ENCODE peak calls at places on chromosomes 4 and X, in four cellular contexts. H is stromal cell of bone marrow; K is naive thymus-derived CD8-positive, alpha-beta T cell; C is HT1080. N is an unnamed sample.

GRCh38 chr4:14177987-14178386 is 550.5 kb upstream of the BOD1L1 start:
- DNase-seq in H (no peak), K (no peak), C (no peak), N (no peak)

GRCh38 chr4:168321006-168321405 is 2.5 kb upstream of the DDX60 start:
- DNase-seq in H (no peak), K (no peak), C (no peak), N (no peak)

GRCh38 chr4:116925900-116926457 is 159.4 kb downstream of the TRAM1L1 start:
- DNase-seq in H (no peak), K (no peak), C (no peak), N (no peak)

GRCh38 chr4:56910172-56910967 is 2.7 kb downstream of the REST start:
- DNase-seq in H (no peak), K (no peak), C (no peak), N (no peak)

GRCh38 chr4:15702941-15703403 is at the start of gene BST1:
- DNase-seq in H (no peak), K (peak; percentile 44), C (no peak), N (no peak)

GRCh38 chr4:29320947-29321583 is 1399.1 kb upstream of the PCDH7 start:
- DNase-seq in H (no peak), K (no peak), C (no peak), N (no peak)

GRCh38 chr4:118969359-118969758 is 80.7 kb downstream of the SYNPO2 start:
- DNase-seq in H (peak; percentile 81), K (no peak), C (peak; percentile 54), N (peak; percentile 24)

GRCh38 chr4:173001571-173001970 is 167.0 kb upstream of the GALNT7 start:
- DNase-seq in H (peak; percentile 32), K (no peak), C (peak; percentile 72), N (no peak)

GRCh38 chr4:5051210-5051691 is at the start of gene STK32B:
- DNase-seq in H (peak; percentile 45), K (no peak), C (peak; percentile 52), N (peak; percentile 33)

GRCh38 chr4:104064650-104065577 is 345.1 kb upstream of the TACR3 start:
- DNase-seq in H (no peak), K (no peak), C (peak; percentile 37), N (no peak)

GRCh38 chr4:17817027-17817426 is 6.2 kb downstream of the NCAPG start:
- DNase-seq in H (peak; percentile 51), K (no peak), C (no peak), N (peak; percentile 35)

GRCh38 chrX:154730271-154730883 is 20.5 kb downstream of the GAB3 start:
- DNase-seq in H (no peak), K (no peak), C (no peak), N (no peak)

GRCh38 chr4:2354127-2354526 is 64.3 kb downstream of the ZFYVE28 start:
- DNase-seq in H (no peak), K (peak; percentile 39), C (no peak), N (no peak)

GRCh38 chr4:921830-922331 is 10.2 kb downstream of the GAK start:
- DNase-seq in H (no peak), K (no peak), C (no peak), N (no peak)

GRCh38 chrX:39705299-39705698 is 392.5 kb downstream of the BCOR start:
- DNase-seq in H (peak; percentile 78), K (no peak), C (peak; percentile 74), N (peak; percentile 61)

GRCh38 chr4:41853973-41854372 is 81.3 kb upstream of the TMEM33 start:
- DNase-seq in H (no peak), K (no peak), C (no peak), N (no peak)

GRCh38 chr4:81152839-81153713 is 61.9 kb downstream of the PRKG2 start:
- DNase-seq in H (no peak), K (no peak), C (no peak), N (no peak)

GRCh38 chr4:153151535-153152452 is 52.4 kb upstream of the TRIM2 start:
- DNase-seq in H (no peak), K (no peak), C (no peak), N (peak; percentile 29)

GRCh38 chrX:141341341-141341740 is 99.0 kb upstream of the SPANXC start:
- DNase-seq in H (peak; percentile 63), K (no peak), C (peak; percentile 44), N (no peak)

GRCh38 chr4:7474320-7474719 is 39.6 kb upstream of the PSAPL1 start:
- DNase-seq in H (no peak), K (no peak), C (no peak), N (no peak)

GRCh38 chrX:140524556-140524955 is 19.7 kb upstream of the SOX3 start:
- DNase-seq in H (no peak), K (no peak), C (peak; percentile 83), N (no peak)

GRCh38 chrX:11381464-11381863 is 88.3 kb downstream of the AMELX start:
- DNase-seq in H (peak; percentile 59), K (no peak), C (no peak), N (no peak)

GRCh38 chrX:45191820-45192409 is 8.8 kb downstream of the DIPK2B start:
- DNase-seq in H (no peak), K (no peak), C (no peak), N (no peak)

GRCh38 chr4:121185960-121186359 is 21.8 kb upstream of the TNIP3 start:
- DNase-seq in H (no peak), K (no peak), C (no peak), N (no peak)

GRCh38 chr4:125741825-125742452 is 427.2 kb downstream of the FAT4 start:
- DNase-seq in H (peak; percentile 18), K (no peak), C (peak; percentile 13), N (peak; percentile 37)

GRCh38 chrX:45711231-45711630 is 510.6 kb upstream of the DIPK2B start:
- DNase-seq in H (no peak), K (no peak), C (peak; percentile 47), N (no peak)

GRCh38 chrX:109782994-109783711 is 50.1 kb upstream of the ACSL4 start:
- DNase-seq in H (no peak), K (no peak), C (no peak), N (no peak)

GRCh38 chr4:25020240-25020639 is 10.5 kb downstream of the LGI2 start:
- DNase-seq in H (peak; percentile 52), K (no peak), C (peak; percentile 68), N (no peak)

GRCh38 chr4:337932-338758 is 531 bp downstream of the ZNF141 start:
- DNase-seq in H (peak; percentile 8), K (peak; percentile 51), C (no peak), N (no peak)

GRCh38 chrX:20664774-20665173 is 398.1 kb upstream of the RPS6KA3 start:
- DNase-seq in H (no peak), K (no peak), C (no peak), N (no peak)

GRCh38 chr4:30802622-30803323 is 82.6 kb downstream of the PCDH7 start:
- DNase-seq in H (peak; percentile 33), K (no peak), C (peak; percentile 77), N (no peak)